ENCODE peak calls at places on chromosome 14, in four cellular contexts. Y is IMR-90, N is tibial nerve, J is mesenchymal stem cell. R is an unnamed sample. For H3K27me3, the result is how much of the 10 kb centered on the place peaks cover.

GRCh38 chr14:89720741-89721315 is 233.7 kb downstream of the EFCAB11 start:
- DNase-seq in Y (no peak), N (peak), J (no peak), R (peak)

GRCh38 chr14:89429206-89430091 is 12.4 kb upstream of the FOXN3 start:
- DNase-seq in Y (peak), N (no peak), J (peak), R (no peak)

GRCh38 chr14:54209501-54210231 is 187.1 kb upstream of the CDKN3 start:
- DNase-seq in Y (peak), N (no peak), J (peak), R (no peak)

GRCh38 chr14:104795781-104796681 is 483 bp upstream of the AKT1 start:
- DNase-seq in Y (no peak), N (no peak), J (peak), R (peak)

GRCh38 chr14:102573591-102574046 is 18.8 kb upstream of the RCOR1 start:
- DNase-seq in Y (no peak), N (no peak), J (no peak), R (no peak)

GRCh38 chr14:73025544-73025943 is 1.4 kb downstream of the ZFYVE1 start:
- DNase-seq in Y (peak), N (no peak), J (peak), R (no peak)

GRCh38 chr14:55071870-55072640 is 20.6 kb downstream of the MAPK1IP1L start:
- DNase-seq in Y (peak), N (no peak), J (peak), R (peak)

GRCh38 chr14:54566410-54567223 is at the start of gene SAMD4A:
- DNase-seq in Y (peak), N (peak), J (peak), R (peak)

GRCh38 chr14:74652541-74652940 is 40.5 kb upstream of the LTBP2 start:
- DNase-seq in Y (no peak), N (peak), J (no peak), R (no peak)

GRCh38 chr14:42322486-42323284 is 716.0 kb downstream of the LRFN5 start:
- DNase-seq in Y (no peak), N (no peak), J (no peak), R (no peak)

GRCh38 chr14:99512110-99512449 is 30.9 kb downstream of the CCNK start:
- DNase-seq in Y (no peak), N (no peak), J (no peak), R (no peak)

GRCh38 chr14:64682173-64682710 is 22.0 kb upstream of the PLEKHG3 start:
- DNase-seq in Y (peak), N (peak), J (peak), R (no peak)

GRCh38 chr14:30211326-30211725 is 283.7 kb upstream of the PRKD1 start:
- DNase-seq in Y (peak), N (no peak), J (no peak), R (no peak)

GRCh38 chr14:70380834-70381233 is 21.4 kb upstream of the COX16 start:
- DNase-seq in Y (no peak), N (no peak), J (no peak), R (no peak)

GRCh38 chr14:77593501-77593911 is 22.9 kb downstream of the SPTLC2 start:
- DNase-seq in Y (peak), N (no peak), J (peak), R (no peak)

GRCh38 chr14:57375156-57375555 is 15.2 kb upstream of the NAA30 start:
- DNase-seq in Y (no peak), N (no peak), J (no peak), R (no peak)

GRCh38 chr14:40308240-40308639 is 876.0 kb upstream of the FBXO33 start:
- DNase-seq in Y (no peak), N (no peak), J (no peak), R (no peak)

GRCh38 chr14:24921903-24922302 is 128.0 kb downstream of the STXBP6 start:
- DNase-seq in Y (peak), N (no peak), J (peak), R (no peak)

GRCh38 chr14:90851327-90852036 is 35.3 kb upstream of the TTC7B start:
- DNase-seq in Y (no peak), N (no peak), J (no peak), R (no peak)

GRCh38 chr14:90849787-90850444 is 33.7 kb upstream of the TTC7B start:
- DNase-seq in Y (no peak), N (no peak), J (peak), R (no peak)

GRCh38 chr14:90848944-90849731 is 32.9 kb upstream of the TTC7B start:
- DNase-seq in Y (peak), N (no peak), J (peak), R (no peak)

GRCh38 chr14:90853116-90853515 is 36.9 kb upstream of the TTC7B start:
- DNase-seq in Y (no peak), N (no peak), J (no peak), R (no peak)

DNA sequence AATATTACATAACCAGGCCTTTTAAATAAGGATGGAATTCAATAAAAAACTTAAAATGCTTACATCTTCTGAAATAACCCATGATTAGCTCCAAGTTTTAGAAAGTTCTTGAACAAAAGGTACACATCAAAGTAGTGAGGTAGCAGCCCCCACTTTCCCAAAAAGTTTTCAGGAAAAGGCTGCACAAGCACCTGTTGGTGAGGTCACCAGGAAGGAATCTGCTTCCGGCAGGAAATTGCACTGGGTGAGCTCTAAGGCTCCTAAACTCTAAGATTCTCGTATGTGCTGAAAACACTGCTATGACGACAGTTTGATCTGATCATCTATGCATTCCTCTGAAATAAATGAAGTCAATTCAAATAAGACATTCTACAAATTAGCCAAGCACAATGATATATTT is 34.3 kb upstream of the TTC7B start:
- DNase-seq in Y (peak), N (no peak), J (peak), R (no peak)
- H3K27ac ChIP-seq in Y (no peak), N (no peak), J (peak), R (no peak)

GRCh38 chr14:101082436-101083384 is 179.2 kb upstream of the RTL1 start:
- DNase-seq in Y (no peak), N (no peak), J (no peak), R (no peak)
- H3K27me3 ChIP-seq in Y (under half), N (under half), J (under half), R (under half)

GRCh38 chr14:100804558-100805309 is 21.2 kb upstream of the MEG3 start:
- DNase-seq in Y (no peak), N (no peak), J (no peak), R (no peak)
- H3K4me3 ChIP-seq in Y (no peak), N (no peak), J (no peak), R (no peak)

GRCh38 chr14:95265106-95266094 is 54.3 kb downstream of the CLMN start:
- DNase-seq in Y (peak), N (no peak), J (peak), R (no peak)
- H3K27ac ChIP-seq in Y (peak), N (peak), J (peak), R (no peak)

DNA sequence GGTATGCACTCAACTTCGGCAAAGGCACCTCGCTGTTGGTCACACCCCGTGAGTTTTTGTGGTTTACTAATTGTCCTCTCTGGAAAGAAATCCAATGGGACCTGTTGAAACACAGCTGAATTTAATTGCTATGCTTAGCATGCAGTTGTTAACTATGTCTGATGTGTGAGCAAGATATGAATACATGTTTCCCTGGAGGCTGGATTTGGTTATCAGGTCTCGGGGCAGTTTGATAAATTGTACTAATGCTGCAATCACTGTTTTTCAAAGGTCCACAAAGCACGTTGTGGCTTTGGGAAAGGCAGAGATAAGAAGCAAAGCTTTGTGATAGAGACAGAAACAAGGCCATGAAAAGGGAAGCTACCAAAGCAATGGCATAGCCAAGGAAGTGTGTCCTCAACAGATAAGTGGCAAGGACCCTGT is 91.3 kb downstream of the DAD1 start:
- DNase-seq in Y (no peak), N (no peak), J (no peak), R (no peak)
- H3K27me3 ChIP-seq in Y (under half), N (under half), J (under half), R (under half)